ENCODE peak calls at places on chromosomes 12 and 14, in six cellular contexts. N is head of caudate nucleus, S is mucosa of gallbladder, V is NCI-H774, E is NAMALWA, Q is iris pigment epithelial cell. H is an unnamed sample.

GRCh38 chr12:6955462-6956331 is 4.5 kb downstream of the PTPN6 start:
- DNase-seq in Q (no peak), S (no peak), N (no peak), E (no peak), V (no peak), H (no peak)

GRCh38 chr12:95784286-95784685 is 6.3 kb downstream of the NTN4 start:
- DNase-seq in V (no peak), N (no peak), S (no peak), E (no peak), Q (peak), H (peak)

GRCh38 chr12:100576311-100577036 is 3.0 kb downstream of the GAS2L3 start:
- DNase-seq in Q (peak), V (no peak), E (no peak), N (no peak), S (no peak), H (peak)

GRCh38 chr14:74858022-74858421 is 17.9 kb downstream of the PROX2 start:
- DNase-seq in S (no peak), Q (no peak), V (no peak), N (no peak), E (no peak), H (peak)

GRCh38 chr14:84084056-84084590 is 1445.8 kb upstream of the FLRT2 start:
- DNase-seq in Q (no peak), S (no peak), E (no peak), N (no peak), V (no peak), H (no peak)

GRCh38 chr14:103418508-103418818 is 33.2 kb downstream of the MARK3 start:
- DNase-seq in V (no peak), E (no peak), N (no peak), Q (peak), S (no peak), H (peak)

GRCh38 chr14:23381871-23382270 is 5.0 kb downstream of the CMTM5 start:
- DNase-seq in N (no peak), E (no peak), Q (no peak), S (no peak), V (no peak), H (no peak)

GRCh38 chr12:21677622-21678277 is 20.1 kb upstream of the LDHB start:
- DNase-seq in V (no peak), E (no peak), N (no peak), Q (no peak), S (no peak), H (peak)

GRCh38 chr12:96141216-96141944 is 52.8 kb upstream of the ELK3 start:
- DNase-seq in V (no peak), Q (peak), E (no peak), S (no peak), N (no peak), H (peak)

GRCh38 chr14:83071888-83072501 is 1538.3 kb upstream of the SEL1L start:
- DNase-seq in S (no peak), E (peak), Q (peak), V (no peak), N (no peak), H (no peak)

GRCh38 chr12:120998435-120998834 is 17.9 kb downstream of the C12orf43 start:
- DNase-seq in S (no peak), V (no peak), N (no peak), Q (no peak), E (no peak), H (peak)

GRCh38 chr14:99905121-99905520 is 111.9 kb downstream of the EML1 start:
- DNase-seq in Q (no peak), S (no peak), V (no peak), E (no peak), N (no peak), H (no peak)

GRCh38 chr14:36204674-36205073 is 28.2 kb upstream of the PTCSC3 start:
- DNase-seq in Q (no peak), N (no peak), S (no peak), V (no peak), E (no peak), H (no peak)

GRCh38 chr12:45203767-45204166 is 12.1 kb upstream of the ANO6 start:
- DNase-seq in N (no peak), E (no peak), S (no peak), Q (no peak), V (no peak), H (no peak)

GRCh38 chr14:56172074-56172473 is 53.9 kb downstream of the PELI2 start:
- DNase-seq in S (no peak), N (no peak), Q (no peak), V (no peak), E (no peak), H (no peak)

GRCh38 chr14:105485720-105486332 is 860 bp upstream of the CRIP1 start:
- DNase-seq in N (no peak), Q (no peak), E (no peak), S (no peak), V (peak), H (no peak)

GRCh38 chr12:116609236-116609635 is 50.1 kb downstream of the MAP1LC3B2 start:
- DNase-seq in S (no peak), V (no peak), Q (no peak), N (no peak), E (no peak), H (peak)

GRCh38 chr12:334114-334513 is 55.0 kb downstream of the KDM5A start:
- DNase-seq in V (no peak), N (no peak), E (no peak), Q (peak), S (no peak), H (no peak)

GRCh38 chr14:68781161-68782021 is 11.5 kb downstream of the ZFP36L1 start:
- DNase-seq in V (no peak), N (no peak), E (no peak), S (peak), Q (no peak), H (no peak)

GRCh38 chr12:63276537-63277365 is 125.8 kb upstream of the AVPR1A start:
- DNase-seq in V (peak), N (no peak), Q (peak), S (peak), E (peak), H (peak)

GRCh38 chr14:74892745-74893144 is 11.0 kb downstream of the DLST start:
- DNase-seq in V (no peak), S (no peak), Q (no peak), E (no peak), N (no peak), H (no peak)

GRCh38 chr12:8697476-8698131 is at the start of gene RIMKLB:
- DNase-seq in V (peak), S (peak), Q (peak), N (peak), E (peak), H (peak)

H was measured in fibroblast of the aortic adventitia.